ENCODE peak calls at places on chromosomes 7 and 10, in seven cellular contexts. L is fibroblast of the aortic adventitia, F is heart left ventricle, A is B cell, G is sigmoid colon, Y is PC-3, W is RWPE2. E is an unnamed sample.
A peak's percentile ranks its signal among the peaks of the same experiment; 100 is the strongest.

GRCh38 chr7:27151945-27152815 is at the start of gene HOXA3:
- DNase-seq in Y (peak; percentile 72), L (no peak), A (peak; percentile 33), W (peak; percentile 70), F (no peak), G (peak; percentile 93), E (peak; percentile 86)

GRCh38 chr7:85065306-85065705 is 121.5 kb downstream of the SEMA3D start:
- DNase-seq in G (no peak), A (no peak), F (no peak), Y (no peak), W (no peak), L (peak; percentile 89), E (no peak)

GRCh38 chr10:59887972-59888640 is 18.2 kb downstream of the CCDC6 start:
- DNase-seq in Y (no peak), L (no peak), W (no peak), F (no peak), G (no peak), A (no peak), E (no peak)

GRCh38 chr10:4333474-4333894 is 492.5 kb upstream of the AKR1E2 start:
- DNase-seq in A (peak; percentile 74), G (no peak), Y (no peak), F (no peak), L (no peak), W (no peak), E (no peak)

GRCh38 chr7:73966941-73967831 is 60.8 kb upstream of the ELN start:
- DNase-seq in G (no peak), F (peak; percentile 8), A (no peak), L (no peak), Y (no peak), W (no peak), E (no peak)

GRCh38 chr7:90178592-90179279 is 24.5 kb downstream of the STEAP1 start:
- DNase-seq in W (no peak), G (no peak), L (peak; percentile 69), F (no peak), A (peak; percentile 19), Y (peak; percentile 94), E (peak; percentile 88)

GRCh38 chr7:151658778-151659177 is 139.1 kb upstream of the RHEB start:
- DNase-seq in F (no peak), Y (peak; percentile 59), G (no peak), L (no peak), A (no peak), W (no peak), E (peak; percentile 4)

GRCh38 chr10:117165557-117166419 is 27.7 kb upstream of the VAX1 start:
- DNase-seq in A (peak; percentile 29), L (peak; percentile 20), F (peak; percentile 44), Y (peak; percentile 63), W (peak; percentile 47), G (no peak), E (peak; percentile 37)

GRCh38 chr10:55001422-55001821 is 200.4 kb upstream of the PCDH15 start:
- DNase-seq in Y (no peak), L (no peak), W (no peak), F (no peak), A (no peak), G (no peak), E (no peak)

GRCh38 chr7:99976626-99977025 is 795 bp upstream of the AZGP1 start:
- DNase-seq in A (no peak), Y (no peak), W (no peak), G (no peak), F (no peak), L (no peak), E (no peak)

GRCh38 chr10:105700327-105700726 is 1059.2 kb downstream of the SORCS3 start:
- DNase-seq in F (no peak), W (no peak), A (no peak), Y (no peak), L (no peak), G (no peak), E (no peak)

GRCh38 chr7:159094030-159094740 is 50.5 kb downstream of the VIPR2 start:
- DNase-seq in F (no peak), Y (no peak), L (no peak), G (peak; percentile 53), A (no peak), W (peak; percentile 42), E (no peak)

GRCh38 chr7:128932862-128933821 is 4.6 kb upstream of the IRF5 start:
- DNase-seq in L (no peak), Y (no peak), A (peak; percentile 52), G (peak; percentile 75), W (no peak), F (peak; percentile 64), E (no peak)

GRCh38 chr10:119896061-119896655 is 3.6 kb downstream of the SEC23IP start:
- DNase-seq in G (no peak), Y (peak; percentile 87), F (no peak), L (peak; percentile 92), A (no peak), W (no peak), E (peak; percentile 55)

GRCh38 chr7:30467275-30467674 is 11.3 kb downstream of the NOD1 start:
- DNase-seq in Y (no peak), A (peak; percentile 25), W (no peak), G (no peak), F (no peak), L (no peak), E (no peak)

GRCh38 chr10:1199897-1200721 is 143.9 kb downstream of the WDR37 start:
- DNase-seq in W (no peak), L (no peak), G (no peak), A (no peak), F (no peak), Y (no peak), E (no peak)

GRCh38 chr7:8295638-8296361 is 33.8 kb upstream of the ICA1 start:
- DNase-seq in A (peak; percentile 70), W (no peak), L (peak; percentile 87), G (no peak), F (no peak), Y (peak; percentile 86), E (peak; percentile 81)

GRCh38 chr10:65581426-65582026 is 1344.3 kb upstream of the LRRTM3 start:
- DNase-seq in G (no peak), W (no peak), A (no peak), L (no peak), Y (no peak), F (no peak), E (no peak)

GRCh38 chr7:55476071-55476803 is 96.1 kb downstream of the VOPP1 start:
- DNase-seq in A (no peak), Y (no peak), W (no peak), F (no peak), L (peak; percentile 31), G (no peak), E (no peak)

GRCh38 chr7:155066417-155066950 is 3.6 kb upstream of the HTR5A start:
- DNase-seq in L (peak; percentile 79), A (no peak), G (no peak), W (no peak), F (no peak), Y (peak; percentile 88), E (peak; percentile 67)

GRCh38 chr7:89316584-89316983 is 521.0 kb upstream of the TEX47 start:
- DNase-seq in A (no peak), Y (no peak), G (no peak), W (no peak), F (no peak), L (no peak), E (no peak)

GRCh38 chr10:58701398-58702135 is 188.9 kb downstream of the BICC1 start:
- DNase-seq in W (no peak), L (peak; percentile 98), F (peak; percentile 25), G (no peak), Y (peak; percentile 45), A (no peak), E (peak; percentile 76)

GRCh38 chr10:5896765-5897340 is 6.8 kb downstream of the FBH1 start:
- DNase-seq in A (no peak), W (no peak), L (no peak), G (no peak), F (no peak), Y (no peak), E (no peak)

DNA sequence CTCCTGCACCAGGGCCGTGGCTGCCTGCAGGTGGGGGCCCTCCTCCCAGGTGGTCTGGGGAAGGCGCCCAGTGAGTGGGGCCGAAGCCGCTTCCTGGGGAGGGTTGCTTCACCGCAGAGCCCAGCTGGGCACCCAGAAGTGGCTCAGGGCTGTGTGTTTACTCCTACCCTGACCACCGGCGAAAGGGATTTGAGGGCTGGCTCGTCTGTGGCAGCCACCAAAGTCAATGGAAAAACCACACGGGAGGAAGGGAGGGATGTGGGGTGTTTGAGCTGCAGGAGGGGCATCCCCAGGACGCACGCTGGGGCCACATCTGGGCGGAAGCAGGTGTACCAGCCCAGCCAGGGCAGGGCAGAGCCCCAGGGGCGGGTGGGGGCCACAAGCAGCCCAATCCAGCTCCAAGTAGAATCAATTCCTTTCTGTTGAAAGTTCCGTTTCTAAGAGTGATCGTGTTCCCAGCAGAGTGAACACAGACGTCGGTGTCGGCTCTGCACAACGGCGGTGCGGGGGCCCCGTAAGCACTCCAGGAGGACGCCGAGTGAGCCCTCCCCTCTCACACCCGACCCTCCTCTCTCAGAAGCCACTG is 69.9 kb downstream of the FOXL3 start:
- DNase-seq in L (no peak), W (no peak), A (peak; percentile 48), G (peak; percentile 63), F (no peak), Y (no peak), E (no peak)
- TF ChIP-seq CTCF in L (no peak), W (no peak), A (no peak), G (no peak), F (no peak), Y (no peak), E (no peak)

GRCh38 chr7:132239422-132239994 is 336.8 kb downstream of the PLXNA4 start:
- DNase-seq in Y (no peak), A (no peak), G (no peak), W (no peak), L (no peak), F (no peak), E (no peak)
- TF ChIP-seq CTCF in Y (no peak), A (no peak), G (no peak), W (no peak), L (no peak), F (no peak), E (no peak)

GRCh38 chr7:110568388-110568787 is 522.5 kb upstream of the LRRN3 start:
- DNase-seq in F (no peak), Y (no peak), W (no peak), A (no peak), L (no peak), G (no peak), E (no peak)
- TF ChIP-seq CTCF in F (no peak), Y (no peak), W (no peak), A (no peak), L (no peak), G (no peak), E (no peak)

GRCh38 chr7:122010116-122010515 is 133.9 kb downstream of the AASS start:
- DNase-seq in A (no peak), W (no peak), F (no peak), L (no peak), G (no peak), Y (peak; percentile 6), E (no peak)

GRCh38 chr7:122018032-122018431 is 126.0 kb downstream of the AASS start:
- DNase-seq in G (no peak), W (no peak), F (no peak), Y (no peak), L (no peak), A (no peak), E (no peak)

GRCh38 chr7:122013070-122013469 is 131.0 kb downstream of the AASS start:
- DNase-seq in A (no peak), W (no peak), L (no peak), F (no peak), Y (no peak), G (no peak), E (no peak)

GRCh38 chr7:122014697-122015096 is 129.4 kb downstream of the AASS start:
- DNase-seq in G (no peak), Y (peak; percentile 28), W (no peak), A (no peak), F (no peak), L (peak; percentile 13), E (no peak)
- TF ChIP-seq CTCF in G (no peak), Y (peak; percentile 36), W (peak; percentile 46), A (no peak), F (no peak), L (peak; percentile 7), E (peak; percentile 69)